ENCODE peak calls at places on chromosomes 13 and 19, in five cellular contexts. N, K, F, U and W are unnamed samples.

GRCh38 chr19:6414793-6415591 is 9.6 kb downstream of the KHSRP start:
- DNase-seq in N (no peak), F (no peak), K (no peak), U (no peak), W (no peak)

GRCh38 chr13:22915442-22916082 is 265.2 kb upstream of the SGCG start:
- DNase-seq in F (no peak), N (peak), U (no peak), K (no peak), W (peak)

GRCh38 chr13:24038846-24039330 is 121.6 kb upstream of the SPATA13 start:
- DNase-seq in K (no peak), F (peak), N (peak), U (peak), W (no peak)

GRCh38 chr19:56927791-56928207 is 87.3 kb upstream of the PEG3 start:
- DNase-seq in N (no peak), K (no peak), U (no peak), F (no peak), W (no peak)

GRCh38 chr13:21232196-21232595 is 55.7 kb downstream of the MRPL57 start:
- DNase-seq in U (peak), F (peak), N (no peak), K (no peak), W (no peak)

GRCh38 chr19:2332341-2333026 is 4.0 kb downstream of the SPPL2B start:
- DNase-seq in K (peak), U (no peak), F (peak), N (no peak), W (no peak)

GRCh38 chr19:15404780-15405211 is 14.0 kb downstream of the AKAP8L start:
- DNase-seq in K (no peak), U (no peak), N (no peak), F (peak), W (no peak)

GRCh38 chr19:12794196-12794921 is 3.1 kb downstream of the JUNB start:
- DNase-seq in N (no peak), U (peak), K (no peak), F (no peak), W (no peak)

GRCh38 chr13:42707596-42707995 is 73.8 kb upstream of the FAM216B start:
- DNase-seq in N (no peak), F (no peak), K (no peak), U (no peak), W (no peak)